ENCODE peak calls at places on chromosomes 11 and 22, in eight cellular contexts. One of them, this sample, is unnamed.
A peak's percentile ranks its signal among the peaks of the same experiment; 100 is the strongest.

GRCh38 chr11:57205046-57205671 is 23.4 kb downstream of the LRRC55 start:
- ATAC-seq in activated CD8-positive, alpha-beta T cell treated with anti-CD3 and anti-CD28 coated beads, Interleukin-2, amount 10 ng/mL, durations not matched to agents 7 days and 5 days: no peak
- ATAC-seq in stimulated activated naive CD8-positive, alpha-beta T cell treated with anti-CD3 and anti-CD28 coated beads, Interleukin-15, amount 100 ng/mL, for 72 hours: no peak
- ATAC-seq in stimulated activated effector memory CD8-positive, alpha-beta T cell treated with anti-CD3 and anti-CD28 coated beads, Interleukin-12 subunit alpha, Interleukin-12 subunit beta, amount 100 ng/mL, for 72 hours: no peak
- ATAC-seq in body of pancreas: no peak
- ATAC-seq in psoas muscle: no peak
- ATAC-seq in left lung: peak; percentile 41
- ATAC-seq in HepG2: peak; percentile 67
- ATAC-seq in this sample: no peak

GRCh38 chr11:111635706-111636045 is 33.4 kb downstream of the SIK2 start:
- ATAC-seq in body of pancreas: peak; percentile 49
- ATAC-seq in stimulated activated effector memory CD8-positive, alpha-beta T cell treated with anti-CD3 and anti-CD28 coated beads, Interleukin-12 subunit alpha, Interleukin-12 subunit beta, amount 100 ng/mL, for 72 hours: no peak
- ATAC-seq in left lung: peak; percentile 55
- ATAC-seq in activated CD8-positive, alpha-beta T cell treated with anti-CD3 and anti-CD28 coated beads, Interleukin-2, amount 10 ng/mL, durations not matched to agents 7 days and 5 days: no peak
- ATAC-seq in psoas muscle: peak; percentile 79
- ATAC-seq in stimulated activated naive CD8-positive, alpha-beta T cell treated with anti-CD3 and anti-CD28 coated beads, Interleukin-15, amount 100 ng/mL, for 72 hours: no peak
- ATAC-seq in HepG2: no peak
- ATAC-seq in this sample: no peak

GRCh38 chr11:45087301-45087700 is 59.1 kb upstream of the PRDM11 start:
- ATAC-seq in stimulated activated effector memory CD8-positive, alpha-beta T cell treated with anti-CD3 and anti-CD28 coated beads, Interleukin-12 subunit alpha, Interleukin-12 subunit beta, amount 100 ng/mL, for 72 hours: no peak
- ATAC-seq in stimulated activated naive CD8-positive, alpha-beta T cell treated with anti-CD3 and anti-CD28 coated beads, Interleukin-15, amount 100 ng/mL, for 72 hours: no peak
- ATAC-seq in left lung: no peak
- ATAC-seq in body of pancreas: no peak
- ATAC-seq in HepG2: no peak
- ATAC-seq in activated CD8-positive, alpha-beta T cell treated with anti-CD3 and anti-CD28 coated beads, Interleukin-2, amount 10 ng/mL, durations not matched to agents 7 days and 5 days: no peak
- ATAC-seq in psoas muscle: no peak
- ATAC-seq in this sample: peak; percentile 32

GRCh38 chr22:40472036-40472435 is 101.6 kb downstream of the SGSM3 start:
- ATAC-seq in activated CD8-positive, alpha-beta T cell treated with anti-CD3 and anti-CD28 coated beads, Interleukin-2, amount 10 ng/mL, durations not matched to agents 7 days and 5 days: no peak
- ATAC-seq in psoas muscle: no peak
- ATAC-seq in stimulated activated effector memory CD8-positive, alpha-beta T cell treated with anti-CD3 and anti-CD28 coated beads, Interleukin-12 subunit alpha, Interleukin-12 subunit beta, amount 100 ng/mL, for 72 hours: no peak
- ATAC-seq in left lung: no peak
- ATAC-seq in stimulated activated naive CD8-positive, alpha-beta T cell treated with anti-CD3 and anti-CD28 coated beads, Interleukin-15, amount 100 ng/mL, for 72 hours: no peak
- ATAC-seq in HepG2: no peak
- ATAC-seq in body of pancreas: no peak
- ATAC-seq in this sample: no peak

GRCh38 chr11:121482231-121483129 is 29.7 kb upstream of the SORL1-AS1 start:
- ATAC-seq in activated CD8-positive, alpha-beta T cell treated with anti-CD3 and anti-CD28 coated beads, Interleukin-2, amount 10 ng/mL, durations not matched to agents 7 days and 5 days: peak; percentile 82
- ATAC-seq in stimulated activated effector memory CD8-positive, alpha-beta T cell treated with anti-CD3 and anti-CD28 coated beads, Interleukin-12 subunit alpha, Interleukin-12 subunit beta, amount 100 ng/mL, for 72 hours: peak; percentile 89
- ATAC-seq in stimulated activated naive CD8-positive, alpha-beta T cell treated with anti-CD3 and anti-CD28 coated beads, Interleukin-15, amount 100 ng/mL, for 72 hours: peak; percentile 91
- ATAC-seq in HepG2: no peak
- ATAC-seq in psoas muscle: no peak
- ATAC-seq in body of pancreas: no peak
- ATAC-seq in left lung: peak; percentile 33
- ATAC-seq in this sample: peak; percentile 91

GRCh38 chr11:86230921-86231320 is 13.6 kb upstream of the EED start:
- ATAC-seq in HepG2: no peak
- ATAC-seq in body of pancreas: no peak
- ATAC-seq in activated CD8-positive, alpha-beta T cell treated with anti-CD3 and anti-CD28 coated beads, Interleukin-2, amount 10 ng/mL, durations not matched to agents 7 days and 5 days: no peak
- ATAC-seq in psoas muscle: no peak
- ATAC-seq in stimulated activated naive CD8-positive, alpha-beta T cell treated with anti-CD3 and anti-CD28 coated beads, Interleukin-15, amount 100 ng/mL, for 72 hours: no peak
- ATAC-seq in stimulated activated effector memory CD8-positive, alpha-beta T cell treated with anti-CD3 and anti-CD28 coated beads, Interleukin-12 subunit alpha, Interleukin-12 subunit beta, amount 100 ng/mL, for 72 hours: peak; percentile 60
- ATAC-seq in left lung: no peak
- ATAC-seq in this sample: peak; percentile 57

GRCh38 chr11:80621871-80622270 is 1181.0 kb upstream of the TENM4 start:
- ATAC-seq in left lung: no peak
- ATAC-seq in body of pancreas: no peak
- ATAC-seq in psoas muscle: no peak
- ATAC-seq in HepG2: no peak
- ATAC-seq in stimulated activated naive CD8-positive, alpha-beta T cell treated with anti-CD3 and anti-CD28 coated beads, Interleukin-15, amount 100 ng/mL, for 72 hours: no peak
- ATAC-seq in activated CD8-positive, alpha-beta T cell treated with anti-CD3 and anti-CD28 coated beads, Interleukin-2, amount 10 ng/mL, durations not matched to agents 7 days and 5 days: no peak
- ATAC-seq in stimulated activated effector memory CD8-positive, alpha-beta T cell treated with anti-CD3 and anti-CD28 coated beads, Interleukin-12 subunit alpha, Interleukin-12 subunit beta, amount 100 ng/mL, for 72 hours: no peak
- ATAC-seq in this sample: no peak

GRCh38 chr11:12202911-12203310 is 92.5 kb downstream of the MICAL2 start:
- ATAC-seq in left lung: no peak
- ATAC-seq in psoas muscle: no peak
- ATAC-seq in stimulated activated naive CD8-positive, alpha-beta T cell treated with anti-CD3 and anti-CD28 coated beads, Interleukin-15, amount 100 ng/mL, for 72 hours: no peak
- ATAC-seq in HepG2: no peak
- ATAC-seq in body of pancreas: no peak
- ATAC-seq in activated CD8-positive, alpha-beta T cell treated with anti-CD3 and anti-CD28 coated beads, Interleukin-2, amount 10 ng/mL, durations not matched to agents 7 days and 5 days: no peak
- ATAC-seq in stimulated activated effector memory CD8-positive, alpha-beta T cell treated with anti-CD3 and anti-CD28 coated beads, Interleukin-12 subunit alpha, Interleukin-12 subunit beta, amount 100 ng/mL, for 72 hours: no peak
- ATAC-seq in this sample: no peak

GRCh38 chr11:30503156-30503555 is 83.0 kb downstream of the MPPED2 start:
- ATAC-seq in left lung: no peak
- ATAC-seq in body of pancreas: no peak
- ATAC-seq in psoas muscle: peak; percentile 46
- ATAC-seq in activated CD8-positive, alpha-beta T cell treated with anti-CD3 and anti-CD28 coated beads, Interleukin-2, amount 10 ng/mL, durations not matched to agents 7 days and 5 days: no peak
- ATAC-seq in HepG2: no peak
- ATAC-seq in stimulated activated naive CD8-positive, alpha-beta T cell treated with anti-CD3 and anti-CD28 coated beads, Interleukin-15, amount 100 ng/mL, for 72 hours: no peak
- ATAC-seq in stimulated activated effector memory CD8-positive, alpha-beta T cell treated with anti-CD3 and anti-CD28 coated beads, Interleukin-12 subunit alpha, Interleukin-12 subunit beta, amount 100 ng/mL, for 72 hours: no peak
- ATAC-seq in this sample: no peak

GRCh38 chr11:15806217-15806616 is 550.1 kb downstream of the SOX6 start:
- ATAC-seq in stimulated activated effector memory CD8-positive, alpha-beta T cell treated with anti-CD3 and anti-CD28 coated beads, Interleukin-12 subunit alpha, Interleukin-12 subunit beta, amount 100 ng/mL, for 72 hours: no peak
- ATAC-seq in activated CD8-positive, alpha-beta T cell treated with anti-CD3 and anti-CD28 coated beads, Interleukin-2, amount 10 ng/mL, durations not matched to agents 7 days and 5 days: no peak
- ATAC-seq in left lung: no peak
- ATAC-seq in body of pancreas: no peak
- ATAC-seq in HepG2: no peak
- ATAC-seq in stimulated activated naive CD8-positive, alpha-beta T cell treated with anti-CD3 and anti-CD28 coated beads, Interleukin-15, amount 100 ng/mL, for 72 hours: no peak
- ATAC-seq in psoas muscle: no peak
- ATAC-seq in this sample: no peak

GRCh38 chr11:134574947-134575346 is 162.9 kb upstream of the B3GAT1 start:
- ATAC-seq in activated CD8-positive, alpha-beta T cell treated with anti-CD3 and anti-CD28 coated beads, Interleukin-2, amount 10 ng/mL, durations not matched to agents 7 days and 5 days: no peak
- ATAC-seq in psoas muscle: no peak
- ATAC-seq in body of pancreas: no peak
- ATAC-seq in stimulated activated effector memory CD8-positive, alpha-beta T cell treated with anti-CD3 and anti-CD28 coated beads, Interleukin-12 subunit alpha, Interleukin-12 subunit beta, amount 100 ng/mL, for 72 hours: no peak
- ATAC-seq in left lung: no peak
- ATAC-seq in stimulated activated naive CD8-positive, alpha-beta T cell treated with anti-CD3 and anti-CD28 coated beads, Interleukin-15, amount 100 ng/mL, for 72 hours: no peak
- ATAC-seq in HepG2: no peak
- ATAC-seq in this sample: no peak

GRCh38 chr22:42163515-42163914 is 32.9 kb upstream of the CYP2D6 start:
- ATAC-seq in stimulated activated effector memory CD8-positive, alpha-beta T cell treated with anti-CD3 and anti-CD28 coated beads, Interleukin-12 subunit alpha, Interleukin-12 subunit beta, amount 100 ng/mL, for 72 hours: no peak
- ATAC-seq in body of pancreas: no peak
- ATAC-seq in activated CD8-positive, alpha-beta T cell treated with anti-CD3 and anti-CD28 coated beads, Interleukin-2, amount 10 ng/mL, durations not matched to agents 7 days and 5 days: no peak
- ATAC-seq in left lung: no peak
- ATAC-seq in HepG2: no peak
- ATAC-seq in psoas muscle: no peak
- ATAC-seq in stimulated activated naive CD8-positive, alpha-beta T cell treated with anti-CD3 and anti-CD28 coated beads, Interleukin-15, amount 100 ng/mL, for 72 hours: no peak
- ATAC-seq in this sample: no peak

GRCh38 chr11:72395993-72396392 is 38.3 kb downstream of the CLPB start:
- ATAC-seq in left lung: no peak
- ATAC-seq in psoas muscle: no peak
- ATAC-seq in stimulated activated effector memory CD8-positive, alpha-beta T cell treated with anti-CD3 and anti-CD28 coated beads, Interleukin-12 subunit alpha, Interleukin-12 subunit beta, amount 100 ng/mL, for 72 hours: no peak
- ATAC-seq in stimulated activated naive CD8-positive, alpha-beta T cell treated with anti-CD3 and anti-CD28 coated beads, Interleukin-15, amount 100 ng/mL, for 72 hours: no peak
- ATAC-seq in body of pancreas: no peak
- ATAC-seq in activated CD8-positive, alpha-beta T cell treated with anti-CD3 and anti-CD28 coated beads, Interleukin-2, amount 10 ng/mL, durations not matched to agents 7 days and 5 days: no peak
- ATAC-seq in HepG2: no peak
- ATAC-seq in this sample: no peak

GRCh38 chr22:47328550-47329243 is 566.2 kb downstream of the TBC1D22A start:
- ATAC-seq in left lung: peak; percentile 75
- ATAC-seq in psoas muscle: peak; percentile 63
- ATAC-seq in activated CD8-positive, alpha-beta T cell treated with anti-CD3 and anti-CD28 coated beads, Interleukin-2, amount 10 ng/mL, durations not matched to agents 7 days and 5 days: no peak
- ATAC-seq in body of pancreas: peak; percentile 47
- ATAC-seq in HepG2: no peak
- ATAC-seq in stimulated activated effector memory CD8-positive, alpha-beta T cell treated with anti-CD3 and anti-CD28 coated beads, Interleukin-12 subunit alpha, Interleukin-12 subunit beta, amount 100 ng/mL, for 72 hours: no peak
- ATAC-seq in stimulated activated naive CD8-positive, alpha-beta T cell treated with anti-CD3 and anti-CD28 coated beads, Interleukin-15, amount 100 ng/mL, for 72 hours: no peak
- ATAC-seq in this sample: no peak

GRCh38 chr11:59791639-59792038 is 18.9 kb downstream of the MRPL16 start:
- ATAC-seq in psoas muscle: no peak
- ATAC-seq in stimulated activated effector memory CD8-positive, alpha-beta T cell treated with anti-CD3 and anti-CD28 coated beads, Interleukin-12 subunit alpha, Interleukin-12 subunit beta, amount 100 ng/mL, for 72 hours: no peak
- ATAC-seq in HepG2: no peak
- ATAC-seq in left lung: no peak
- ATAC-seq in stimulated activated naive CD8-positive, alpha-beta T cell treated with anti-CD3 and anti-CD28 coated beads, Interleukin-15, amount 100 ng/mL, for 72 hours: no peak
- ATAC-seq in activated CD8-positive, alpha-beta T cell treated with anti-CD3 and anti-CD28 coated beads, Interleukin-2, amount 10 ng/mL, durations not matched to agents 7 days and 5 days: no peak
- ATAC-seq in body of pancreas: no peak
- ATAC-seq in this sample: no peak

GRCh38 chr11:112321521-112322172 is 61.0 kb upstream of the PLET1 start:
- ATAC-seq in psoas muscle: peak; percentile 88
- ATAC-seq in body of pancreas: peak; percentile 94
- ATAC-seq in HepG2: no peak
- ATAC-seq in stimulated activated effector memory CD8-positive, alpha-beta T cell treated with anti-CD3 and anti-CD28 coated beads, Interleukin-12 subunit alpha, Interleukin-12 subunit beta, amount 100 ng/mL, for 72 hours: no peak
- ATAC-seq in left lung: peak; percentile 86
- ATAC-seq in activated CD8-positive, alpha-beta T cell treated with anti-CD3 and anti-CD28 coated beads, Interleukin-2, amount 10 ng/mL, durations not matched to agents 7 days and 5 days: no peak
- ATAC-seq in stimulated activated naive CD8-positive, alpha-beta T cell treated with anti-CD3 and anti-CD28 coated beads, Interleukin-15, amount 100 ng/mL, for 72 hours: peak; percentile 68
- ATAC-seq in this sample: no peak

GRCh38 chr11:69721745-69722144 is 17.9 kb upstream of the FGF19 start:
- ATAC-seq in body of pancreas: peak; percentile 35
- ATAC-seq in psoas muscle: no peak
- ATAC-seq in left lung: no peak
- ATAC-seq in stimulated activated naive CD8-positive, alpha-beta T cell treated with anti-CD3 and anti-CD28 coated beads, Interleukin-15, amount 100 ng/mL, for 72 hours: no peak
- ATAC-seq in stimulated activated effector memory CD8-positive, alpha-beta T cell treated with anti-CD3 and anti-CD28 coated beads, Interleukin-12 subunit alpha, Interleukin-12 subunit beta, amount 100 ng/mL, for 72 hours: no peak
- ATAC-seq in HepG2: peak; percentile 68
- ATAC-seq in activated CD8-positive, alpha-beta T cell treated with anti-CD3 and anti-CD28 coated beads, Interleukin-2, amount 10 ng/mL, durations not matched to agents 7 days and 5 days: no peak
- ATAC-seq in this sample: no peak

GRCh38 chr11:15967966-15968365 is 388.4 kb downstream of the SOX6 start:
- ATAC-seq in activated CD8-positive, alpha-beta T cell treated with anti-CD3 and anti-CD28 coated beads, Interleukin-2, amount 10 ng/mL, durations not matched to agents 7 days and 5 days: no peak
- ATAC-seq in HepG2: no peak
- ATAC-seq in psoas muscle: peak; percentile 25
- ATAC-seq in body of pancreas: peak; percentile 30
- ATAC-seq in left lung: peak; percentile 12
- ATAC-seq in stimulated activated effector memory CD8-positive, alpha-beta T cell treated with anti-CD3 and anti-CD28 coated beads, Interleukin-12 subunit alpha, Interleukin-12 subunit beta, amount 100 ng/mL, for 72 hours: no peak
- ATAC-seq in stimulated activated naive CD8-positive, alpha-beta T cell treated with anti-CD3 and anti-CD28 coated beads, Interleukin-15, amount 100 ng/mL, for 72 hours: no peak
- ATAC-seq in this sample: no peak

GRCh38 chr11:82802710-82803109 is 69.0 kb upstream of the FAM181B start:
- ATAC-seq in HepG2: no peak
- ATAC-seq in psoas muscle: no peak
- ATAC-seq in stimulated activated effector memory CD8-positive, alpha-beta T cell treated with anti-CD3 and anti-CD28 coated beads, Interleukin-12 subunit alpha, Interleukin-12 subunit beta, amount 100 ng/mL, for 72 hours: no peak
- ATAC-seq in activated CD8-positive, alpha-beta T cell treated with anti-CD3 and anti-CD28 coated beads, Interleukin-2, amount 10 ng/mL, durations not matched to agents 7 days and 5 days: no peak
- ATAC-seq in body of pancreas: no peak
- ATAC-seq in left lung: no peak
- ATAC-seq in stimulated activated naive CD8-positive, alpha-beta T cell treated with anti-CD3 and anti-CD28 coated beads, Interleukin-15, amount 100 ng/mL, for 72 hours: no peak
- ATAC-seq in this sample: no peak

GRCh38 chr11:16738949-16739262 is 459 bp downstream of the C11orf58 start:
- ATAC-seq in psoas muscle: peak; percentile 1
- ATAC-seq in HepG2: no peak
- ATAC-seq in left lung: no peak
- ATAC-seq in activated CD8-positive, alpha-beta T cell treated with anti-CD3 and anti-CD28 coated beads, Interleukin-2, amount 10 ng/mL, durations not matched to agents 7 days and 5 days: peak; percentile 4
- ATAC-seq in body of pancreas: no peak
- ATAC-seq in stimulated activated effector memory CD8-positive, alpha-beta T cell treated with anti-CD3 and anti-CD28 coated beads, Interleukin-12 subunit alpha, Interleukin-12 subunit beta, amount 100 ng/mL, for 72 hours: peak; percentile 31
- ATAC-seq in stimulated activated naive CD8-positive, alpha-beta T cell treated with anti-CD3 and anti-CD28 coated beads, Interleukin-15, amount 100 ng/mL, for 72 hours: peak; percentile 7
- ATAC-seq in this sample: peak; percentile 22

GRCh38 chr11:122879785-122880184 is 2.8 kb upstream of the JHY start:
- ATAC-seq in stimulated activated naive CD8-positive, alpha-beta T cell treated with anti-CD3 and anti-CD28 coated beads, Interleukin-15, amount 100 ng/mL, for 72 hours: no peak
- ATAC-seq in psoas muscle: no peak
- ATAC-seq in HepG2: no peak
- ATAC-seq in left lung: no peak
- ATAC-seq in body of pancreas: no peak
- ATAC-seq in activated CD8-positive, alpha-beta T cell treated with anti-CD3 and anti-CD28 coated beads, Interleukin-2, amount 10 ng/mL, durations not matched to agents 7 days and 5 days: no peak
- ATAC-seq in stimulated activated effector memory CD8-positive, alpha-beta T cell treated with anti-CD3 and anti-CD28 coated beads, Interleukin-12 subunit alpha, Interleukin-12 subunit beta, amount 100 ng/mL, for 72 hours: no peak
- ATAC-seq in this sample: no peak

GRCh38 chr11:67564230-67564629 is 19.4 kb upstream of the GSTP1 start:
- ATAC-seq in stimulated activated effector memory CD8-positive, alpha-beta T cell treated with anti-CD3 and anti-CD28 coated beads, Interleukin-12 subunit alpha, Interleukin-12 subunit beta, amount 100 ng/mL, for 72 hours: no peak
- ATAC-seq in left lung: no peak
- ATAC-seq in psoas muscle: no peak
- ATAC-seq in HepG2: no peak
- ATAC-seq in stimulated activated naive CD8-positive, alpha-beta T cell treated with anti-CD3 and anti-CD28 coated beads, Interleukin-15, amount 100 ng/mL, for 72 hours: no peak
- ATAC-seq in activated CD8-positive, alpha-beta T cell treated with anti-CD3 and anti-CD28 coated beads, Interleukin-2, amount 10 ng/mL, durations not matched to agents 7 days and 5 days: no peak
- ATAC-seq in body of pancreas: no peak
- ATAC-seq in this sample: no peak

GRCh38 chr11:102868359-102868758 is 6.4 kb downstream of the MMP12 start:
- ATAC-seq in left lung: no peak
- ATAC-seq in body of pancreas: no peak
- ATAC-seq in stimulated activated naive CD8-positive, alpha-beta T cell treated with anti-CD3 and anti-CD28 coated beads, Interleukin-15, amount 100 ng/mL, for 72 hours: no peak
- ATAC-seq in psoas muscle: no peak
- ATAC-seq in HepG2: no peak
- ATAC-seq in stimulated activated effector memory CD8-positive, alpha-beta T cell treated with anti-CD3 and anti-CD28 coated beads, Interleukin-12 subunit alpha, Interleukin-12 subunit beta, amount 100 ng/mL, for 72 hours: no peak
- ATAC-seq in activated CD8-positive, alpha-beta T cell treated with anti-CD3 and anti-CD28 coated beads, Interleukin-2, amount 10 ng/mL, durations not matched to agents 7 days and 5 days: no peak
- ATAC-seq in this sample: no peak

GRCh38 chr11:3160252-3161031 is 4.7 kb downstream of the OSBPL5 start:
- ATAC-seq in stimulated activated naive CD8-positive, alpha-beta T cell treated with anti-CD3 and anti-CD28 coated beads, Interleukin-15, amount 100 ng/mL, for 72 hours: peak; percentile 49
- ATAC-seq in left lung: peak; percentile 89
- ATAC-seq in HepG2: peak; percentile 33
- ATAC-seq in stimulated activated effector memory CD8-positive, alpha-beta T cell treated with anti-CD3 and anti-CD28 coated beads, Interleukin-12 subunit alpha, Interleukin-12 subunit beta, amount 100 ng/mL, for 72 hours: peak; percentile 24
- ATAC-seq in activated CD8-positive, alpha-beta T cell treated with anti-CD3 and anti-CD28 coated beads, Interleukin-2, amount 10 ng/mL, durations not matched to agents 7 days and 5 days: no peak
- ATAC-seq in psoas muscle: peak; percentile 76
- ATAC-seq in body of pancreas: peak; percentile 70
- ATAC-seq in this sample: no peak

GRCh38 chr11:2273771-2274170 is 3.4 kb upstream of the ASCL2 start:
- ATAC-seq in body of pancreas: peak; percentile 16
- ATAC-seq in left lung: no peak
- ATAC-seq in activated CD8-positive, alpha-beta T cell treated with anti-CD3 and anti-CD28 coated beads, Interleukin-2, amount 10 ng/mL, durations not matched to agents 7 days and 5 days: no peak
- ATAC-seq in stimulated activated naive CD8-positive, alpha-beta T cell treated with anti-CD3 and anti-CD28 coated beads, Interleukin-15, amount 100 ng/mL, for 72 hours: no peak
- ATAC-seq in stimulated activated effector memory CD8-positive, alpha-beta T cell treated with anti-CD3 and anti-CD28 coated beads, Interleukin-12 subunit alpha, Interleukin-12 subunit beta, amount 100 ng/mL, for 72 hours: no peak
- ATAC-seq in HepG2: no peak
- ATAC-seq in psoas muscle: no peak
- ATAC-seq in this sample: no peak

GRCh38 chr11:71437879-71438278 is 10.3 kb downstream of the DHCR7 start:
- ATAC-seq in activated CD8-positive, alpha-beta T cell treated with anti-CD3 and anti-CD28 coated beads, Interleukin-2, amount 10 ng/mL, durations not matched to agents 7 days and 5 days: no peak
- ATAC-seq in HepG2: no peak
- ATAC-seq in stimulated activated effector memory CD8-positive, alpha-beta T cell treated with anti-CD3 and anti-CD28 coated beads, Interleukin-12 subunit alpha, Interleukin-12 subunit beta, amount 100 ng/mL, for 72 hours: no peak
- ATAC-seq in left lung: no peak
- ATAC-seq in psoas muscle: no peak
- ATAC-seq in body of pancreas: no peak
- ATAC-seq in stimulated activated naive CD8-positive, alpha-beta T cell treated with anti-CD3 and anti-CD28 coated beads, Interleukin-15, amount 100 ng/mL, for 72 hours: no peak
- ATAC-seq in this sample: no peak

GRCh38 chr22:39003165-39003638 is 10.9 kb upstream of the APOBEC3C start:
- ATAC-seq in HepG2: peak; percentile 92
- ATAC-seq in activated CD8-positive, alpha-beta T cell treated with anti-CD3 and anti-CD28 coated beads, Interleukin-2, amount 10 ng/mL, durations not matched to agents 7 days and 5 days: peak; percentile 93
- ATAC-seq in psoas muscle: peak; percentile 74
- ATAC-seq in stimulated activated naive CD8-positive, alpha-beta T cell treated with anti-CD3 and anti-CD28 coated beads, Interleukin-15, amount 100 ng/mL, for 72 hours: peak; percentile 99
- ATAC-seq in left lung: peak; percentile 99
- ATAC-seq in stimulated activated effector memory CD8-positive, alpha-beta T cell treated with anti-CD3 and anti-CD28 coated beads, Interleukin-12 subunit alpha, Interleukin-12 subunit beta, amount 100 ng/mL, for 72 hours: peak; percentile 98
- ATAC-seq in body of pancreas: peak; percentile 95
- ATAC-seq in this sample: peak; percentile 95

GRCh38 chr11:1896468-1896867 is 4.8 kb upstream of the PRR33 start:
- ATAC-seq in psoas muscle: no peak
- ATAC-seq in stimulated activated naive CD8-positive, alpha-beta T cell treated with anti-CD3 and anti-CD28 coated beads, Interleukin-15, amount 100 ng/mL, for 72 hours: no peak
- ATAC-seq in left lung: no peak
- ATAC-seq in stimulated activated effector memory CD8-positive, alpha-beta T cell treated with anti-CD3 and anti-CD28 coated beads, Interleukin-12 subunit alpha, Interleukin-12 subunit beta, amount 100 ng/mL, for 72 hours: no peak
- ATAC-seq in activated CD8-positive, alpha-beta T cell treated with anti-CD3 and anti-CD28 coated beads, Interleukin-2, amount 10 ng/mL, durations not matched to agents 7 days and 5 days: no peak
- ATAC-seq in body of pancreas: no peak
- ATAC-seq in HepG2: no peak
- ATAC-seq in this sample: no peak

GRCh38 chr11:69396948-69397307 is 84.5 kb upstream of the LINC01488 start:
- ATAC-seq in left lung: no peak
- ATAC-seq in psoas muscle: no peak
- ATAC-seq in activated CD8-positive, alpha-beta T cell treated with anti-CD3 and anti-CD28 coated beads, Interleukin-2, amount 10 ng/mL, durations not matched to agents 7 days and 5 days: no peak
- ATAC-seq in stimulated activated naive CD8-positive, alpha-beta T cell treated with anti-CD3 and anti-CD28 coated beads, Interleukin-15, amount 100 ng/mL, for 72 hours: no peak
- ATAC-seq in stimulated activated effector memory CD8-positive, alpha-beta T cell treated with anti-CD3 and anti-CD28 coated beads, Interleukin-12 subunit alpha, Interleukin-12 subunit beta, amount 100 ng/mL, for 72 hours: no peak
- ATAC-seq in body of pancreas: no peak
- ATAC-seq in HepG2: no peak
- ATAC-seq in this sample: no peak

GRCh38 chr22:48689206-48689605 is 1138.5 kb downstream of the BRD1 start:
- ATAC-seq in HepG2: no peak
- ATAC-seq in stimulated activated naive CD8-positive, alpha-beta T cell treated with anti-CD3 and anti-CD28 coated beads, Interleukin-15, amount 100 ng/mL, for 72 hours: no peak
- ATAC-seq in stimulated activated effector memory CD8-positive, alpha-beta T cell treated with anti-CD3 and anti-CD28 coated beads, Interleukin-12 subunit alpha, Interleukin-12 subunit beta, amount 100 ng/mL, for 72 hours: no peak
- ATAC-seq in psoas muscle: no peak
- ATAC-seq in activated CD8-positive, alpha-beta T cell treated with anti-CD3 and anti-CD28 coated beads, Interleukin-2, amount 10 ng/mL, durations not matched to agents 7 days and 5 days: no peak
- ATAC-seq in body of pancreas: no peak
- ATAC-seq in left lung: no peak
- ATAC-seq in this sample: no peak

GRCh38 chr11:89660234-89660633 is 49.9 kb upstream of the TRIM77 start:
- ATAC-seq in HepG2: peak; percentile 87
- ATAC-seq in left lung: no peak
- ATAC-seq in stimulated activated effector memory CD8-positive, alpha-beta T cell treated with anti-CD3 and anti-CD28 coated beads, Interleukin-12 subunit alpha, Interleukin-12 subunit beta, amount 100 ng/mL, for 72 hours: no peak
- ATAC-seq in stimulated activated naive CD8-positive, alpha-beta T cell treated with anti-CD3 and anti-CD28 coated beads, Interleukin-15, amount 100 ng/mL, for 72 hours: no peak
- ATAC-seq in activated CD8-positive, alpha-beta T cell treated with anti-CD3 and anti-CD28 coated beads, Interleukin-2, amount 10 ng/mL, durations not matched to agents 7 days and 5 days: no peak
- ATAC-seq in psoas muscle: no peak
- ATAC-seq in body of pancreas: no peak
- ATAC-seq in this sample: no peak

GRCh38 chr11:33635161-33635560 is 65.5 kb downstream of the C11orf91 start:
- ATAC-seq in activated CD8-positive, alpha-beta T cell treated with anti-CD3 and anti-CD28 coated beads, Interleukin-2, amount 10 ng/mL, durations not matched to agents 7 days and 5 days: no peak
- ATAC-seq in psoas muscle: peak; percentile 57
- ATAC-seq in stimulated activated effector memory CD8-positive, alpha-beta T cell treated with anti-CD3 and anti-CD28 coated beads, Interleukin-12 subunit alpha, Interleukin-12 subunit beta, amount 100 ng/mL, for 72 hours: no peak
- ATAC-seq in left lung: peak; percentile 43
- ATAC-seq in HepG2: no peak
- ATAC-seq in stimulated activated naive CD8-positive, alpha-beta T cell treated with anti-CD3 and anti-CD28 coated beads, Interleukin-15, amount 100 ng/mL, for 72 hours: no peak
- ATAC-seq in body of pancreas: peak; percentile 35
- ATAC-seq in this sample: no peak

GRCh38 chr11:10282121-10282520 is 11.9 kb downstream of the SBF2 start:
- ATAC-seq in stimulated activated effector memory CD8-positive, alpha-beta T cell treated with anti-CD3 and anti-CD28 coated beads, Interleukin-12 subunit alpha, Interleukin-12 subunit beta, amount 100 ng/mL, for 72 hours: no peak
- ATAC-seq in psoas muscle: no peak
- ATAC-seq in HepG2: peak; percentile 67
- ATAC-seq in body of pancreas: peak; percentile 98
- ATAC-seq in activated CD8-positive, alpha-beta T cell treated with anti-CD3 and anti-CD28 coated beads, Interleukin-2, amount 10 ng/mL, durations not matched to agents 7 days and 5 days: no peak
- ATAC-seq in stimulated activated naive CD8-positive, alpha-beta T cell treated with anti-CD3 and anti-CD28 coated beads, Interleukin-15, amount 100 ng/mL, for 72 hours: no peak
- ATAC-seq in left lung: no peak
- ATAC-seq in this sample: no peak

GRCh38 chr11:77009533-77010160 is 24.6 kb upstream of the B3GNT6 start:
- ATAC-seq in HepG2: no peak
- ATAC-seq in left lung: no peak
- ATAC-seq in stimulated activated naive CD8-positive, alpha-beta T cell treated with anti-CD3 and anti-CD28 coated beads, Interleukin-15, amount 100 ng/mL, for 72 hours: no peak
- ATAC-seq in psoas muscle: no peak
- ATAC-seq in activated CD8-positive, alpha-beta T cell treated with anti-CD3 and anti-CD28 coated beads, Interleukin-2, amount 10 ng/mL, durations not matched to agents 7 days and 5 days: no peak
- ATAC-seq in body of pancreas: no peak
- ATAC-seq in stimulated activated effector memory CD8-positive, alpha-beta T cell treated with anti-CD3 and anti-CD28 coated beads, Interleukin-12 subunit alpha, Interleukin-12 subunit beta, amount 100 ng/mL, for 72 hours: no peak
- ATAC-seq in this sample: no peak

This sample was measured in stimulated activated memory B cell treated with anti-CD40 and anti-IgM and Interleukin-4, amounts not matched to agents 10 μg/mL and 1 μg/mL and 100 μg/mL, for 72 hours.